ENCODE peak calls at places on chromosomes 7 and 10, in ten cellular contexts. R is fibroblast of lung; I is ovary; D is PC-9; U is brain microvascular endothelial cell; M is GM12865; H is heart left ventricle; Z is endothelial cell of umbilical vein; P is CD8-positive, alpha-beta T cell; O is AG09309. A is an unnamed sample.

GRCh38 chr7:20329389-20330175 is 1.1 kb upstream of the ITGB8 start:
- DNase-seq in I (peak), R (peak), Z (peak), M (peak), D (peak), O (no peak), U (peak), H (peak), P (no peak), A (no peak)

GRCh38 chr10:132588301-132589013 is 50.9 kb downstream of the INPP5A start:
- DNase-seq in I (no peak), O (no peak), Z (peak), R (no peak), M (peak), P (no peak), D (no peak), U (peak), H (peak), A (no peak)

GRCh38 chr10:77189056-77189455 is 448.6 kb downstream of the KCNMA1 start:
- DNase-seq in R (no peak), M (no peak), H (no peak), P (no peak), D (no peak), Z (no peak), U (no peak), O (no peak), I (no peak), A (no peak)

GRCh38 chr10:6255548-6256061 is 52.9 kb downstream of the PFKFB3 start:
- DNase-seq in O (no peak), P (no peak), D (no peak), R (no peak), U (no peak), Z (no peak), I (no peak), H (no peak), M (no peak), A (no peak)

GRCh38 chr7:107128748-107129147 is 40.1 kb upstream of the HBP1 start:
- DNase-seq in H (no peak), D (no peak), R (no peak), U (no peak), P (no peak), M (no peak), I (no peak), O (no peak), Z (no peak), A (no peak)

GRCh38 chr10:50605280-50606270 is 18.2 kb downstream of the SGMS1 start:
- DNase-seq in P (no peak), U (peak), H (peak), M (peak), R (peak), Z (peak), D (peak), O (peak), I (peak), A (peak)

GRCh38 chr10:105183506-105183905 is 542.4 kb downstream of the SORCS3 start:
- DNase-seq in R (no peak), I (no peak), Z (no peak), O (no peak), D (no peak), M (no peak), P (no peak), U (no peak), H (no peak), A (no peak)

GRCh38 chr7:4519819-4520520 is 162.1 kb upstream of the FOXK1 start:
- DNase-seq in Z (no peak), D (no peak), O (no peak), P (no peak), H (no peak), R (no peak), M (no peak), U (no peak), I (no peak), A (no peak)

GRCh38 chr7:18345641-18346234 is 149.8 kb upstream of the HDAC9 start:
- DNase-seq in O (no peak), P (no peak), H (no peak), Z (peak), U (peak), D (peak), M (peak), I (no peak), R (peak), A (no peak)

GRCh38 chr10:119770928-119771327 is 45.1 kb downstream of the INPP5F start:
- DNase-seq in I (no peak), O (no peak), P (no peak), H (no peak), Z (no peak), U (no peak), D (no peak), R (peak), M (no peak), A (no peak)

GRCh38 chr7:44966731-44967538 is 11.9 kb downstream of the MYO1G start:
- DNase-seq in P (no peak), R (no peak), D (peak), O (no peak), M (no peak), H (no peak), I (peak), U (no peak), Z (no peak), A (no peak)

GRCh38 chr7:84105582-84105981 is 89.0 kb downstream of the SEMA3A start:
- DNase-seq in U (no peak), I (no peak), D (no peak), M (no peak), Z (peak), R (peak), H (no peak), P (no peak), O (no peak), A (peak)

GRCh38 chr7:135853008-135853407 is 104.4 kb upstream of the FAM180A start:
- DNase-seq in P (no peak), O (no peak), I (no peak), H (no peak), R (no peak), M (no peak), U (no peak), Z (no peak), D (no peak), A (no peak)

GRCh38 chr7:18481776-18482175 is 13.8 kb upstream of the HDAC9 start:
- DNase-seq in R (no peak), U (no peak), I (no peak), P (no peak), D (no peak), M (no peak), Z (no peak), H (no peak), O (no peak), A (no peak)

GRCh38 chr7:36928718-36929117 is 204.4 kb upstream of the AOAH start:
- DNase-seq in U (no peak), Z (no peak), H (no peak), O (no peak), D (no peak), R (no peak), M (no peak), P (no peak), I (no peak), A (no peak)

GRCh38 chr7:81299272-81299671 is 380.4 kb upstream of the SEMA3C start:
- DNase-seq in D (peak), Z (peak), M (no peak), P (no peak), O (peak), H (no peak), U (peak), R (peak), I (no peak), A (peak)

GRCh38 chr7:149610441-149611011 is 112.9 kb upstream of the ZNF746 start:
- DNase-seq in U (no peak), Z (no peak), R (no peak), O (no peak), M (no peak), H (peak), I (no peak), P (no peak), D (no peak), A (no peak)

GRCh38 chr10:132395704-132396494 is 1.1 kb upstream of the PWWP2B start:
- DNase-seq in D (peak), P (no peak), U (no peak), Z (peak), O (no peak), H (peak), I (peak), R (peak), M (no peak), A (no peak)

GRCh38 chr7:99099499-99100077 is 44.3 kb downstream of the SMURF1 start:
- DNase-seq in O (no peak), U (peak), P (no peak), Z (no peak), M (no peak), H (peak), I (no peak), D (no peak), R (no peak), A (no peak)

GRCh38 chr10:67818323-67818722 is 19.7 kb downstream of the DNAJC12 start:
- DNase-seq in U (peak), I (no peak), H (no peak), M (no peak), O (no peak), P (no peak), R (no peak), Z (peak), D (peak), A (no peak)

GRCh38 chr7:55148992-55149391 is 130.2 kb downstream of the EGFR start:
- DNase-seq in P (no peak), H (no peak), R (peak), U (no peak), D (no peak), I (no peak), Z (no peak), M (no peak), O (no peak), A (no peak)

GRCh38 chr10:133202778-133203651 is 27.0 kb upstream of the UTF1 start:
- DNase-seq in U (no peak), M (no peak), P (no peak), R (no peak), O (no peak), H (no peak), Z (no peak), D (no peak), I (no peak), A (no peak)

GRCh38 chr7:66357062-66357461 is 151.9 kb downstream of the TPST1 start:
- DNase-seq in H (no peak), U (no peak), R (no peak), M (no peak), D (no peak), O (no peak), P (no peak), I (no peak), Z (no peak), A (no peak)

GRCh38 chr7:66355762-66356161 is 150.6 kb downstream of the TPST1 start:
- DNase-seq in Z (no peak), I (no peak), U (no peak), M (no peak), P (no peak), H (no peak), R (no peak), O (no peak), D (peak), A (no peak)

GRCh38 chr7:66353547-66353946 is 148.4 kb downstream of the TPST1 start:
- DNase-seq in I (no peak), D (no peak), M (no peak), O (peak), Z (no peak), P (no peak), R (peak), U (no peak), H (no peak), A (no peak)

GRCh38 chr7:66359656-66360211 is 154.6 kb downstream of the TPST1 start:
- DNase-seq in O (no peak), P (no peak), D (no peak), M (no peak), H (no peak), R (peak), I (no peak), U (no peak), Z (no peak), A (no peak)

GRCh38 chr7:66356277-66356721 is 151.2 kb downstream of the TPST1 start:
- DNase-seq in D (no peak), O (peak), H (no peak), I (no peak), R (peak), M (no peak), P (no peak), Z (no peak), U (no peak), A (no peak)
- H3K4me3 ChIP-seq in D (no peak), O (no peak), H (no peak), I (no peak), R (no peak), M (no peak), P (no peak), Z (no peak), U (no peak), A (no peak)

GRCh38 chr7:46360255-46360654 is 439.2 kb upstream of the IGFBP3 start:
- DNase-seq in Z (no peak), M (no peak), U (no peak), P (no peak), D (no peak), H (no peak), I (no peak), R (no peak), O (no peak), A (no peak)

GRCh38 chr7:46357851-46358250 is 436.8 kb upstream of the IGFBP3 start:
- DNase-seq in R (no peak), M (peak), D (no peak), Z (no peak), U (no peak), I (no peak), H (no peak), P (no peak), O (no peak), A (no peak)

GRCh38 chr7:46368871-46369270 is 447.8 kb upstream of the IGFBP3 start:
- DNase-seq in D (no peak), I (no peak), Z (no peak), U (no peak), H (no peak), O (no peak), P (no peak), M (no peak), R (no peak), A (no peak)

GRCh38 chr7:46360811-46361210 is 439.7 kb upstream of the IGFBP3 start:
- DNase-seq in P (no peak), M (peak), I (no peak), O (no peak), Z (no peak), R (no peak), U (no peak), H (no peak), D (no peak), A (no peak)

GRCh38 chr7:46363688-46364087 is 442.6 kb upstream of the IGFBP3 start:
- DNase-seq in P (no peak), D (no peak), O (no peak), M (no peak), R (no peak), U (no peak), I (no peak), Z (no peak), H (no peak), A (no peak)
- TF ChIP-seq CTCF in P (no peak), D (no peak), O (no peak), M (no peak), R (peak), U (peak), I (no peak), Z (no peak), H (peak), A (no peak)

GRCh38 chr7:157687845-157688244 is 351.0 kb downstream of the DNAJB6 start:
- DNase-seq in D (no peak), R (no peak), I (no peak), P (no peak), M (no peak), Z (no peak), H (no peak), O (no peak), U (no peak), A (no peak)
- H3K4me3 ChIP-seq in D (no peak), R (no peak), I (no peak), P (no peak), M (no peak), Z (no peak), H (no peak), O (no peak), U (no peak), A (no peak)

DNA sequence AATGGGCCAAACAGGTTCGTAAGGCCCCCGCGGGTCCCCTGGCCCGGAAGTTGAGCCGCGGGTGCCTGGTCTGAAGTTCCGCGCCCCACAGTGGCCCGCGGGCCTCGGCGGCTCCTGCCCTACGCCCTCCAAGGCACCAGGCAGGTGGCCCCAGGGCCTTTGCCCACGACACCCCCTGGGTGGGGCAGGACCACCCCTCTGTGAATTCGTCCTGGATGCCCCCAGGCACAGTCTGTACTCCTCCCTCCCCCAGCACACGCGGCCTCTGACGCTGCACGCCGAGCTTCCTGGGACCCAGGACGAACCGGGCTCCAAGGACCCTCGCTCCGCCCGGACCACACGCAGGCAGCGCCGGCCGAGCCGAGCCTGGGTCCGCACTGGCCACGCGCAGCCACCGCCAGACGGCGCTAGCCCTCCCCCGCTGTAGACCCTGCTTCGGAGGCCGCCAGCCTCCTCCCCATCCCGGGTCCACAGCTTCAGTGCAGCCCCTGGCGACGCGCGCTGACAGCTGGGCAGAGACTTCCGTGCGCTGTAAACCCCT is 810 bp upstream of the TCERG1L start:
- DNase-seq in I (peak), D (no peak), R (no peak), H (no peak), U (no peak), P (no peak), O (no peak), Z (no peak), M (no peak), A (no peak)
- TF ChIP-seq CTCF in I (peak), D (no peak), R (no peak), H (no peak), U (no peak), P (no peak), O (no peak), Z (peak), M (no peak), A (no peak)

DNA sequence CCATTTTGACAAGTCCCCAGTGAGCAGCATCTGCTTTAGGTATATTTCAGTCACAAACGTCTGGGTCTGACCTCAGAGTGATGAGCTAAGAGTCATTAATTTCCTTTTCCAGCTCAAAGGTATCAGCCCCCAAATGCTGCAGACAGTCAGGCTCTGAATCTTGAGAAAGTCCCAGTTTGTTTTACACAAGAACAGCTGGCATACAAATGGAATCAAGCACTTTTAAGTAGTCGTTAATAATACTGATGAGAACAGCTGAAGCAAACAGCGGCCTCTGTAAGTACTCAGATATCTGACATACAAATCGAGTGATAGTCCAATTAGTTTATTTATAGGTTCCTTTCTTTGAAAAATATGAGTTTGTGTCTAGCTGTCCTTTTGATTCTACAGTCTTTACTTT is 49.3 kb upstream of the MSRB2 start:
- DNase-seq in U (no peak), M (no peak), P (no peak), O (no peak), H (no peak), D (no peak), Z (no peak), R (no peak), I (no peak), A (no peak)
- H3K4me3 ChIP-seq in U (no peak), M (no peak), P (no peak), O (no peak), H (no peak), D (no peak), Z (no peak), R (no peak), I (no peak), A (no peak)

A was measured in AG04449.